ENCODE peak calls at places on chromosomes 7 and 10, in eight cellular contexts. P, I, W, L, T, Z, O and Y are unnamed samples.

GRCh38 chr10:71878327-71879034 is 27.4 kb upstream of the PSAP start:
- DNase-seq in P (peak), I (peak), W (no peak), L (no peak), T (no peak), Z (no peak), O (no peak), Y (no peak)

GRCh38 chr10:80498833-80499671 is 38.6 kb upstream of the SH2D4B start:
- DNase-seq in P (no peak), I (peak), W (peak), L (peak), T (no peak), Z (peak), O (no peak), Y (peak)

GRCh38 chr10:29958440-29958839 is 100.9 kb downstream of the JCAD start:
- DNase-seq in P (no peak), I (no peak), W (no peak), L (no peak), T (no peak), Z (no peak), O (no peak), Y (no peak)

GRCh38 chr10:76576276-76576962 is 1061.2 kb downstream of the KCNMA1 start:
- DNase-seq in P (no peak), I (no peak), W (no peak), L (peak), T (no peak), Z (peak), O (no peak), Y (peak)

GRCh38 chr7:149662591-149663095 is 110.7 kb downstream of the ZNF467 start:
- DNase-seq in P (peak), I (peak), W (peak), L (peak), T (peak), Z (peak), O (peak), Y (peak)

GRCh38 chr10:122257041-122257440 is 14.1 kb upstream of the BTBD16 start:
- DNase-seq in P (no peak), I (no peak), W (no peak), L (no peak), T (no peak), Z (no peak), O (no peak), Y (no peak)

GRCh38 chr10:56547163-56547562 is 186.1 kb upstream of the ZWINT start:
- DNase-seq in P (no peak), I (no peak), W (no peak), L (no peak), T (no peak), Z (no peak), O (no peak), Y (no peak)

GRCh38 chr7:158396982-158397862 is 190.4 kb downstream of the PTPRN2 start:
- DNase-seq in P (no peak), I (no peak), W (no peak), L (no peak), T (no peak), Z (no peak), O (no peak), Y (no peak)

GRCh38 chr7:78020131-78020873 is 221.7 kb downstream of the PHTF2 start:
- DNase-seq in P (peak), I (peak), W (peak), L (peak), T (peak), Z (peak), O (no peak), Y (peak)

GRCh38 chr10:89419548-89419947 is 5.2 kb downstream of the IFIT5 start:
- DNase-seq in P (no peak), I (no peak), W (no peak), L (peak), T (peak), Z (no peak), O (no peak), Y (peak)

GRCh38 chr10:72846225-72846624 is 47.3 kb upstream of the OIT3 start:
- DNase-seq in P (no peak), I (no peak), W (no peak), L (peak), T (no peak), Z (peak), O (no peak), Y (peak)

GRCh38 chr10:69438531-69439349 is 12.5 kb upstream of the TSPAN15 start:
- DNase-seq in P (no peak), I (no peak), W (no peak), L (peak), T (no peak), Z (peak), O (no peak), Y (peak)

GRCh38 chr10:44981172-44982113 is 2.8 kb upstream of the DEPP1 start:
- DNase-seq in P (no peak), I (peak), W (peak), L (peak), T (peak), Z (peak), O (no peak), Y (peak)

GRCh38 chr10:103688451-103688850 is 166.9 kb downstream of the SH3PXD2A start:
- DNase-seq in P (no peak), I (no peak), W (no peak), L (no peak), T (no peak), Z (peak), O (no peak), Y (peak)

GRCh38 chr10:4633776-4634175 is 192.2 kb upstream of the AKR1E2 start:
- DNase-seq in P (no peak), I (no peak), W (no peak), L (no peak), T (no peak), Z (no peak), O (no peak), Y (no peak)

GRCh38 chr10:112517381-112517976 is 70.5 kb downstream of the VTI1A start:
- DNase-seq in P (no peak), I (peak), W (no peak), L (no peak), T (no peak), Z (no peak), O (no peak), Y (no peak)

GRCh38 chr7:27670676-27671075 is 8.0 kb upstream of the HIBADH start:
- DNase-seq in P (no peak), I (no peak), W (no peak), L (peak), T (no peak), Z (no peak), O (no peak), Y (no peak)
- TF ChIP-seq CTCF in P (no peak), I (no peak), W (no peak), L (no peak), T (no peak), Z (no peak), O (no peak), Y (no peak)

DNA sequence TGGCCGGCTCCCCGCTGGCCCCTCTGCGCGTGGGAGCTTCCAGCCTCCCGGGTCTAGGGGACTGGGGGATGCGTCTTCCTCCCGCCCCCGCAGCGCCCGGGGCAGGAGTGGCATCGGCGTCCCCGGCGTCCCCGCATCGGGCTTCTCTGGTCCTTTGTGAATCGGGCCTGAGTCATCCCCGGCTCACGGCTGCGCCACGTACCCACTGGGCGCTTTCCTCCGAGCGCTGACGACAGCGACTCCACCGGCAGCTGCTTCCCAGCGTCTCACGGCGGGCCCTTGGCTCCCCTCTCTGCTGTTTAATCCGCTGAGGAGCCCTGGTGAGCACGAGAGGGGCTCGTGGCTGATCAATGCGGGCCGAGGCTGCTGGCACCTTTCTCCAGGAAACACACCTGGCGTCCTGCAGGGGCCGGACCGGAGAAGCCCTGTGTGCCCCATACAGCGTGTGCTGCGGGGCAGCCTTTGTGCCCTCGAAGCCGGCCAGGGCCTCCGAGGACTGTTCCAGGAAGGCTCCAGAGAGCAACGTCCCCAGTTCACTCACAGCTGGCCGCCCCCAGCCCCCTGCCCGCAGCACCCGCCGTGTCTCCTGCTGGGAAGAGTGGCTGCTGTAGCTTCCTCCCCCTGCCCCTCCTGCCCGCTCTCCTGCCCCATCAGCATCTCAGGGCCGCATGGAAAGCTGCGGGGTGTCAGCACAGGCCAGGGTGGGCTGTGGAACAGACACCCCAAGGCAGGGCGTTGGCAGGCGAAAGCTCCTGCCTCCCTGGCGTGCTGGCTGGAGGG is 95.5 kb upstream of the DIP2C start:
- DNase-seq in P (peak), I (peak), W (peak), L (peak), T (peak), Z (peak), O (no peak), Y (peak)
- TF ChIP-seq CTCF in P (no peak), I (no peak), W (no peak), L (peak), T (no peak), Z (peak), O (no peak), Y (no peak)

GRCh38 chr10:18651324-18652007 is at the start of gene NSUN6:
- DNase-seq in P (peak), I (peak), W (peak), L (peak), T (peak), Z (peak), O (peak), Y (peak)
- TF ChIP-seq CTCF in P (no peak), I (no peak), W (peak), L (no peak), T (no peak), Z (peak), O (no peak), Y (no peak)

GRCh38 chr7:81515009-81515408 is 254.8 kb downstream of the HGF start:
- DNase-seq in P (no peak), I (no peak), W (no peak), L (peak), T (no peak), Z (no peak), O (no peak), Y (peak)
- TF ChIP-seq CTCF in P (no peak), I (no peak), W (no peak), L (no peak), T (no peak), Z (no peak), O (no peak), Y (no peak)

GRCh38 chr10:13956826-13957225 is 370.1 kb downstream of the PRPF18 start:
- DNase-seq in P (no peak), I (peak), W (peak), L (peak), T (no peak), Z (peak), O (no peak), Y (peak)
- TF ChIP-seq CTCF in P (no peak), I (no peak), W (no peak), L (peak), T (no peak), Z (peak), O (no peak), Y (peak)